ENCODE peak calls at places on chromosomes 4 and X, in four cellular contexts. L is amniotic stem cell, S is germinal center, A is HS-5. E is an unnamed sample.

GRCh38 chrX:39910651-39911050 is 187.1 kb downstream of the BCOR start:
- DNase-seq in L (no peak), S (no peak), A (no peak), E (no peak)

GRCh38 chrX:108584617-108585211 is 145.1 kb downstream of the COL4A5 start:
- DNase-seq in L (no peak), S (no peak), A (no peak), E (peak)

GRCh38 chr4:140150886-140151699 is 2.9 kb downstream of the MAML3 start:
- DNase-seq in L (peak), S (peak), A (peak), E (peak)

GRCh38 chrX:24672701-24673190 is 21.0 kb upstream of the POLA1 start:
- DNase-seq in L (no peak), S (no peak), A (no peak), E (no peak)

GRCh38 chr4:104907991-104908390 is 238.7 kb upstream of the TET2 start:
- DNase-seq in L (no peak), S (no peak), A (no peak), E (no peak)

GRCh38 chr4:10008208-10009005 is 12.9 kb downstream of the SLC2A9 start:
- DNase-seq in L (no peak), S (no peak), A (no peak), E (no peak)

GRCh38 chr4:112270643-112271484 is 14.8 kb downstream of the TIFA start:
- DNase-seq in L (no peak), S (no peak), A (peak), E (no peak)

GRCh38 chrX:67524950-67525691 is 18.7 kb upstream of the AR start:
- DNase-seq in L (no peak), S (no peak), A (no peak), E (no peak)

GRCh38 chr4:17664755-17665154 is 50.3 kb downstream of the MED28 start:
- DNase-seq in L (no peak), S (peak), A (no peak), E (no peak)

GRCh38 chrX:46551494-46552128 is 6.4 kb upstream of the ZNF674 start:
- DNase-seq in L (no peak), S (no peak), A (no peak), E (no peak)

GRCh38 chrX:40149286-40150175 is 51.8 kb upstream of the BCOR start:
- DNase-seq in L (no peak), S (no peak), A (no peak), E (no peak)

GRCh38 chr4:7199771-7200441 is 7.6 kb downstream of the SORCS2 start:
- DNase-seq in L (no peak), S (no peak), A (no peak), E (no peak)

GRCh38 chrX:153755136-153755535 is 8.9 kb upstream of the PLXNB3 start:
- DNase-seq in L (no peak), S (no peak), A (no peak), E (no peak)

GRCh38 chr4:168605411-168605810 is 108.6 kb downstream of the PALLD start:
- DNase-seq in L (no peak), S (no peak), A (no peak), E (no peak)

GRCh38 chrX:75781618-75782017 is 3.4 kb downstream of the MAGEE2 start:
- DNase-seq in L (no peak), S (no peak), A (no peak), E (no peak)

GRCh38 chr4:40763228-40763716 is 13.5 kb downstream of the NSUN7 start:
- DNase-seq in L (no peak), S (no peak), A (no peak), E (peak)

GRCh38 chr4:8917321-8917811 is 45.7 kb upstream of the HMX1 start:
- DNase-seq in L (no peak), S (no peak), A (no peak), E (peak)

GRCh38 chr4:20430555-20430954 is 178.8 kb downstream of the SLIT2 start:
- DNase-seq in L (no peak), S (no peak), A (peak), E (no peak)

GRCh38 chr4:128847074-128847724 is 37.7 kb downstream of the JADE1 start:
- DNase-seq in L (no peak), S (no peak), A (no peak), E (no peak)

GRCh38 chr4:127759893-127760292 is 22.2 kb upstream of the HSPA4L start:
- DNase-seq in L (no peak), S (no peak), A (no peak), E (no peak)

GRCh38 chr4:90318208-90318607 is 191.0 kb downstream of the CCSER1 start:
- DNase-seq in L (peak), S (no peak), A (peak), E (no peak)

GRCh38 chrX:31545726-31546125 is 473.9 kb upstream of the FTHL17 start:
- DNase-seq in L (no peak), S (no peak), A (no peak), E (no peak)

E was measured in GM13976.